ENCODE peak calls at places on chromosomes 16 and 17, in eight cellular contexts. One of them, this sample, is unnamed.

GRCh38 chr16:80387308-80387921 is 153.4 kb upstream of the DYNLRB2 start:
- DNase-seq in GM23248: no peak
- DNase-seq in fibroblast of the aortic adventitia: no peak
- DNase-seq in A549: no peak
- DNase-seq in aorta: no peak
- DNase-seq in heart left ventricle: no peak
- DNase-seq in K562: no peak
- DNase-seq in mesenchymal stem cell: no peak
- DNase-seq in this sample: no peak

GRCh38 chr16:20333120-20333519 is 5.8 kb upstream of the GP2 start:
- DNase-seq in fibroblast of the aortic adventitia: no peak
- DNase-seq in A549: no peak
- DNase-seq in mesenchymal stem cell: no peak
- DNase-seq in heart left ventricle: no peak
- DNase-seq in GM23248: no peak
- DNase-seq in K562: no peak
- DNase-seq in aorta: no peak
- DNase-seq in this sample: no peak

GRCh38 chr17:39716879-39717536 is 13.3 kb downstream of the MIEN1 start:
- DNase-seq in mesenchymal stem cell: no peak
- DNase-seq in heart left ventricle: no peak
- DNase-seq in fibroblast of the aortic adventitia: no peak
- DNase-seq in A549: no peak
- DNase-seq in K562: no peak
- DNase-seq in aorta: no peak
- DNase-seq in GM23248: no peak
- DNase-seq in this sample: no peak

GRCh38 chr16:17836868-17837602 is 366.3 kb upstream of the XYLT1 start:
- DNase-seq in mesenchymal stem cell: no peak
- DNase-seq in heart left ventricle: no peak
- DNase-seq in A549: peak
- DNase-seq in fibroblast of the aortic adventitia: peak
- DNase-seq in K562: no peak
- DNase-seq in GM23248: peak
- DNase-seq in aorta: no peak
- DNase-seq in this sample: peak

GRCh38 chr16:19595043-19595767 is 39.7 kb downstream of the VPS35L start:
- DNase-seq in aorta: no peak
- DNase-seq in fibroblast of the aortic adventitia: peak
- DNase-seq in mesenchymal stem cell: peak
- DNase-seq in heart left ventricle: peak
- DNase-seq in K562: no peak
- DNase-seq in GM23248: peak
- DNase-seq in A549: peak
- DNase-seq in this sample: peak

GRCh38 chr17:40563371-40564052 is 1.8 kb downstream of the CCR7 start:
- DNase-seq in heart left ventricle: no peak
- DNase-seq in GM23248: no peak
- DNase-seq in A549: no peak
- DNase-seq in fibroblast of the aortic adventitia: no peak
- DNase-seq in mesenchymal stem cell: no peak
- DNase-seq in aorta: peak
- DNase-seq in K562: no peak
- DNase-seq in this sample: no peak

GRCh38 chr16:23254338-23254737 is 47.8 kb upstream of the SCNN1B start:
- DNase-seq in GM23248: peak
- DNase-seq in K562: no peak
- DNase-seq in mesenchymal stem cell: no peak
- DNase-seq in heart left ventricle: no peak
- DNase-seq in aorta: no peak
- DNase-seq in fibroblast of the aortic adventitia: no peak
- DNase-seq in A549: no peak
- DNase-seq in this sample: peak

GRCh38 chr16:87407511-87408112 is 15.5 kb downstream of the MAP1LC3B start:
- DNase-seq in mesenchymal stem cell: no peak
- DNase-seq in aorta: no peak
- DNase-seq in K562: no peak
- DNase-seq in fibroblast of the aortic adventitia: no peak
- DNase-seq in heart left ventricle: peak
- DNase-seq in A549: no peak
- DNase-seq in GM23248: peak
- DNase-seq in this sample: peak

GRCh38 chr17:40065041-40065770 is 2.4 kb downstream of the THRA start:
- DNase-seq in A549: no peak
- DNase-seq in fibroblast of the aortic adventitia: peak
- DNase-seq in K562: no peak
- DNase-seq in aorta: peak
- DNase-seq in mesenchymal stem cell: peak
- DNase-seq in heart left ventricle: peak
- DNase-seq in GM23248: peak
- DNase-seq in this sample: no peak

GRCh38 chr16:22624759-22625533 is 114.3 kb downstream of the NPIPB5 start:
- DNase-seq in GM23248: peak
- DNase-seq in mesenchymal stem cell: no peak
- DNase-seq in A549: no peak
- DNase-seq in fibroblast of the aortic adventitia: no peak
- DNase-seq in heart left ventricle: no peak
- DNase-seq in aorta: no peak
- DNase-seq in K562: no peak
- DNase-seq in this sample: no peak

GRCh38 chr17:12599185-12599920 is 66.3 kb upstream of the MYOCD start:
- DNase-seq in fibroblast of the aortic adventitia: no peak
- DNase-seq in K562: no peak
- DNase-seq in aorta: no peak
- DNase-seq in heart left ventricle: no peak
- DNase-seq in A549: no peak
- DNase-seq in GM23248: no peak
- DNase-seq in mesenchymal stem cell: peak
- DNase-seq in this sample: no peak

GRCh38 chr17:65783845-65784334 is 222.4 kb upstream of the AXIN2 start:
- DNase-seq in A549: peak
- DNase-seq in K562: no peak
- DNase-seq in heart left ventricle: no peak
- DNase-seq in GM23248: peak
- DNase-seq in aorta: no peak
- DNase-seq in mesenchymal stem cell: peak
- DNase-seq in fibroblast of the aortic adventitia: peak
- DNase-seq in this sample: peak

GRCh38 chr16:57462978-57463362 is 491 bp downstream of the POLR2C start:
- DNase-seq in fibroblast of the aortic adventitia: no peak
- DNase-seq in GM23248: peak
- DNase-seq in A549: no peak
- DNase-seq in heart left ventricle: no peak
- DNase-seq in aorta: no peak
- DNase-seq in K562: no peak
- DNase-seq in mesenchymal stem cell: peak
- DNase-seq in this sample: no peak

GRCh38 chr16:88896238-88897065 is 30.0 kb upstream of the PABPN1L start:
- DNase-seq in mesenchymal stem cell: no peak
- DNase-seq in aorta: no peak
- DNase-seq in K562: no peak
- DNase-seq in fibroblast of the aortic adventitia: no peak
- DNase-seq in heart left ventricle: no peak
- DNase-seq in GM23248: no peak
- DNase-seq in A549: no peak
- DNase-seq in this sample: no peak

GRCh38 chr16:88893127-88893968 is 26.9 kb upstream of the PABPN1L start:
- DNase-seq in K562: no peak
- DNase-seq in aorta: no peak
- DNase-seq in heart left ventricle: no peak
- DNase-seq in A549: no peak
- DNase-seq in mesenchymal stem cell: no peak
- DNase-seq in GM23248: no peak
- DNase-seq in fibroblast of the aortic adventitia: no peak
- DNase-seq in this sample: no peak

GRCh38 chr16:88894681-88895300 is 28.3 kb upstream of the PABPN1L start:
- DNase-seq in K562: no peak
- DNase-seq in aorta: no peak
- DNase-seq in fibroblast of the aortic adventitia: no peak
- DNase-seq in A549: no peak
- DNase-seq in heart left ventricle: no peak
- DNase-seq in mesenchymal stem cell: no peak
- DNase-seq in GM23248: no peak
- DNase-seq in this sample: no peak

GRCh38 chr16:88897696-88898425 is 31.4 kb upstream of the PABPN1L start:
- DNase-seq in heart left ventricle: no peak
- DNase-seq in A549: no peak
- DNase-seq in fibroblast of the aortic adventitia: no peak
- DNase-seq in mesenchymal stem cell: no peak
- DNase-seq in aorta: no peak
- DNase-seq in K562: no peak
- DNase-seq in GM23248: no peak
- DNase-seq in this sample: no peak

DNA sequence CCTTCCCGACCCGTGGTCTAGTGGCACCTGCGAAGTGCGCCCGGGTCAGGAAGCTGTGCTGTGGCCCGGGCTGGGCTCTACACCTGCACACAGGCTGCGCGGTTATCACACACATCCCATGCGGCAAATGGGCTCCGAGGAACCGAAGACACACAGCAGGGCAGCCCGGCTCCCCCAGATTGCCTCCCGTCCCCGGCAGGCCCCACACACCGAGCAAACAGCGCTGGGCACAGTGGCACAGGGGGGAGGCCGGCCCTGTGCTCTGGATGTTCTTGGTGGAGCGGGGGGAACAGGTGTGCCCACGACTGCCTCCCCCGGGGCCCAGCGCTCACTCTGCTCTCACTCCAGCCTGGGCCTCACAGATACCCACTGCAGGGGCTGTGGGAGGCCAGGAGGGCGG is 28.9 kb upstream of the PABPN1L start:
- DNase-seq in GM23248: no peak
- DNase-seq in heart left ventricle: no peak
- DNase-seq in A549: no peak
- DNase-seq in fibroblast of the aortic adventitia: no peak
- DNase-seq in mesenchymal stem cell: no peak
- DNase-seq in aorta: no peak
- DNase-seq in K562: no peak
- DNase-seq in this sample: no peak
- H3K4me3 ChIP-seq in GM23248: no peak
- H3K4me3 ChIP-seq in heart left ventricle: no peak
- H3K4me3 ChIP-seq in A549: no peak
- H3K4me3 ChIP-seq in fibroblast of the aortic adventitia: no peak
- H3K4me3 ChIP-seq in mesenchymal stem cell: no peak
- H3K4me3 ChIP-seq in aorta: no peak
- H3K4me3 ChIP-seq in K562: no peak
- H3K4me3 ChIP-seq in this sample: no peak

DNA sequence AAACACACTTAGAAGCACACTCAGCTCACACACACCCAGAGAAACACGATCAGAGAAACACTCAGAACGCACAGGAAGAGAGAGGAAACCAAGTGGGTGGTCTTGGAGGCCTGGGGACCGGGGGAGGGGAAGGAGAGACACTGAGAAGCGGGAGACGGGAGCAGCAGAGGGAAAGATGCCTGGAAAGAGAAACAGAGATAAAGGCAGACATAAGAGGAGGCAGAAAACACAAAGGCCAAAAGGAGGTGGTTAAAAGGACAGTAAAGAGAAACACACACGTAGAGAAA is 1.3 kb downstream of the TMEM98 start:
- DNase-seq in aorta: no peak
- DNase-seq in A549: no peak
- DNase-seq in heart left ventricle: no peak
- DNase-seq in K562: peak
- DNase-seq in GM23248: peak
- DNase-seq in fibroblast of the aortic adventitia: no peak
- DNase-seq in mesenchymal stem cell: peak
- DNase-seq in this sample: no peak
- H3K4me3 ChIP-seq in aorta: peak
- H3K4me3 ChIP-seq in A549: no peak
- H3K4me3 ChIP-seq in heart left ventricle: peak
- H3K4me3 ChIP-seq in K562: peak
- H3K4me3 ChIP-seq in GM23248: peak
- H3K4me3 ChIP-seq in fibroblast of the aortic adventitia: peak
- H3K4me3 ChIP-seq in mesenchymal stem cell: peak
- H3K4me3 ChIP-seq in this sample: peak

GRCh38 chr17:43170766-43171681 is at the start of gene NBR1:
- DNase-seq in heart left ventricle: peak
- DNase-seq in mesenchymal stem cell: peak
- DNase-seq in aorta: peak
- DNase-seq in K562: peak
- DNase-seq in fibroblast of the aortic adventitia: peak
- DNase-seq in GM23248: peak
- DNase-seq in A549: peak
- DNase-seq in this sample: peak

GRCh38 chr17:43170140-43170765 is 761 bp upstream of the NBR1 start:
- DNase-seq in aorta: peak
- DNase-seq in GM23248: peak
- DNase-seq in fibroblast of the aortic adventitia: peak
- DNase-seq in A549: peak
- DNase-seq in K562: peak
- DNase-seq in heart left ventricle: peak
- DNase-seq in mesenchymal stem cell: peak
- DNase-seq in this sample: peak

GRCh38 chr17:43175213-43176118 is 4.5 kb downstream of the NBR1 start:
- DNase-seq in mesenchymal stem cell: peak
- DNase-seq in A549: no peak
- DNase-seq in fibroblast of the aortic adventitia: peak
- DNase-seq in heart left ventricle: no peak
- DNase-seq in K562: no peak
- DNase-seq in aorta: no peak
- DNase-seq in GM23248: peak
- DNase-seq in this sample: peak

GRCh38 chr17:43171761-43172487 is 910 bp downstream of the NBR1 start:
- DNase-seq in mesenchymal stem cell: peak
- DNase-seq in K562: peak
- DNase-seq in aorta: no peak
- DNase-seq in A549: peak
- DNase-seq in heart left ventricle: peak
- DNase-seq in fibroblast of the aortic adventitia: peak
- DNase-seq in GM23248: peak
- DNase-seq in this sample: peak

GRCh38 chr17:43176119-43176570 is 5.1 kb downstream of the NBR1 start:
- DNase-seq in K562: no peak
- DNase-seq in GM23248: no peak
- DNase-seq in mesenchymal stem cell: no peak
- DNase-seq in A549: no peak
- DNase-seq in aorta: no peak
- DNase-seq in fibroblast of the aortic adventitia: no peak
- DNase-seq in heart left ventricle: no peak
- DNase-seq in this sample: no peak
- H3K4me3 ChIP-seq in K562: no peak
- H3K4me3 ChIP-seq in GM23248: no peak
- H3K4me3 ChIP-seq in mesenchymal stem cell: no peak
- H3K4me3 ChIP-seq in A549: no peak
- H3K4me3 ChIP-seq in aorta: no peak
- H3K4me3 ChIP-seq in fibroblast of the aortic adventitia: no peak
- H3K4me3 ChIP-seq in heart left ventricle: no peak
- H3K4me3 ChIP-seq in this sample: no peak

DNA sequence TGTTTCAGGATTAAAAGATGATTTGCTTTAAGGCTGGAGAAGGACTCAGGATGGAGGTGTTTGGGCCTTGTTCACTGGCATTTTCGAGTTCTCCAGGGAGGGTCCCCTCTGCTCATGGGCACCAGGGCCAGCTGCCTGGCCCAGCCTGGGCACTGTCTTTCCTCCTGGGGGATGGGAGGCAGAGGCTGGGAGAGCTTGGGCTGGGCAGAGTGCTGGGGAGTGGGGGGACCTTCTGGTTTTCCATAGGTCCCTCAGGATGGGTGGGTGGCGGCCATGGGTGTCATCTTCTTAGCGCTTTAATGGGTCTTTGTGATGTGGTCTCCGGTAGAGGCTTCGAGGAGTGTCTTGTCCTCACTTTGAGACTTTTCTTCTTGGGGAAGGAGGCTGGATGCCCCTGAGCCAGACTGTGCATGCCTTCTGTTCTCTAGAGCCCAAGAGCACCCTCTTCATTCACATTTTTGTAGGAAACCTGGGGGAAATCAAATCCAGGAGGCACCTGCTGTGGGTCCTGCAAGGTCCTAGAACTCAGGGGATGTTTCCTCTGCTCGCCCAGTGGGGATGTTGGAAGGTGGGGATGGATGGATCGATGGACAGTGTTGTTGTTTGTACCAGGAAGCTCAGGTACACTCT is 5.7 kb downstream of the NKD1 start:
- DNase-seq in heart left ventricle: no peak
- DNase-seq in K562: no peak
- DNase-seq in A549: no peak
- DNase-seq in fibroblast of the aortic adventitia: no peak
- DNase-seq in aorta: no peak
- DNase-seq in mesenchymal stem cell: no peak
- DNase-seq in GM23248: no peak
- DNase-seq in this sample: no peak
- H3K4me3 ChIP-seq in heart left ventricle: no peak
- H3K4me3 ChIP-seq in K562: no peak
- H3K4me3 ChIP-seq in A549: no peak
- H3K4me3 ChIP-seq in fibroblast of the aortic adventitia: no peak
- H3K4me3 ChIP-seq in aorta: no peak
- H3K4me3 ChIP-seq in mesenchymal stem cell: no peak
- H3K4me3 ChIP-seq in GM23248: no peak
- H3K4me3 ChIP-seq in this sample: no peak

This sample was measured in BJ.